ENCODE peak calls at places on chromosomes 7 and 10, in four cellular contexts. N, C, M and U are unnamed samples. For H3K4me1 and H3K9me3, the result is how much of the 10 kb centered on the place peaks cover.

GRCh38 chr10:52319926-52320325 is 5.8 kb downstream of the DKK1 start:
- DNase-seq in N (no peak), C (no peak), M (no peak), U (no peak)

GRCh38 chr7:157138424-157139141 is at the start of gene UBE3C:
- DNase-seq in N (peak), C (peak), M (peak), U (peak)

GRCh38 chr7:7808156-7808555 is 89.7 kb upstream of the RPA3 start:
- DNase-seq in N (no peak), C (no peak), M (no peak), U (no peak)

GRCh38 chr7:73851410-73852338 is 9.3 kb upstream of the TMEM270 start:
- DNase-seq in N (no peak), C (no peak), M (no peak), U (no peak)

GRCh38 chr10:132101529-132101928 is 35.8 kb downstream of the JAKMIP3 start:
- DNase-seq in N (no peak), C (no peak), M (peak), U (no peak)

GRCh38 chr7:95398155-95398940 is 2.2 kb upstream of the PON3 start:
- DNase-seq in N (no peak), C (no peak), M (peak), U (no peak)

GRCh38 chr10:93553501-93554374 is 12.7 kb upstream of the FFAR4 start:
- DNase-seq in N (no peak), C (no peak), M (no peak), U (no peak)

GRCh38 chr7:130904792-130905191 is 170.8 kb upstream of the KLF14 start:
- DNase-seq in N (no peak), C (no peak), M (no peak), U (no peak)

GRCh38 chr10:110437351-110437605 is 60.4 kb upstream of the DUSP5 start:
- DNase-seq in N (no peak), C (no peak), M (no peak), U (no peak)

GRCh38 chr10:1177936-1178335 is 121.8 kb downstream of the WDR37 start:
- DNase-seq in N (no peak), C (no peak), M (no peak), U (no peak)

DNA sequence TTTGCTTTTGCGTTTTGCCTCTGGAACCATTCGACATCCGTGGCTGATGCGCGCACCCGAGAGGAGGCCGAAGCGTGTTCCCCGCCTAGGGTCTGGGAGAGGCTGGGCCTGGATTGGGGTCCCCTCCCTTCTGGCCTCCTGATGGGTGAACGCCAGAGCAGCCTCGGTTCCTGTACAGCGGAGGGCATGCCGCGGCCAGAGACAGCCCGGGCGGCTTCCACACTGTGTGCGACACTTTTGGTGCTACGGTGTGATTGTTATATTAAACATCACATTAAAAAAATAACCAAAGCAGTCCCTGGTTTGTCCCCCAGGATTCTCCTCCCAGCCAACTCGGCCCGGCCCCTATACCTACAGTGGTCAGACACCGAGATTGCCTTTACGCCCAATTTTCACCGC is 3.7 kb upstream of the HOXA7 start:
- DNase-seq in N (peak), C (no peak), M (no peak), U (peak)
- H3K4me3 ChIP-seq in N (peak), C (peak), M (peak), U (peak)

GRCh38 chr7:1061180-1061579 is 16.8 kb downstream of the GPR146 start:
- DNase-seq in N (no peak), C (no peak), M (no peak), U (no peak)
- H3K4me1 ChIP-seq in N (under half), C (under half), M (under half), U (under half)

DNA sequence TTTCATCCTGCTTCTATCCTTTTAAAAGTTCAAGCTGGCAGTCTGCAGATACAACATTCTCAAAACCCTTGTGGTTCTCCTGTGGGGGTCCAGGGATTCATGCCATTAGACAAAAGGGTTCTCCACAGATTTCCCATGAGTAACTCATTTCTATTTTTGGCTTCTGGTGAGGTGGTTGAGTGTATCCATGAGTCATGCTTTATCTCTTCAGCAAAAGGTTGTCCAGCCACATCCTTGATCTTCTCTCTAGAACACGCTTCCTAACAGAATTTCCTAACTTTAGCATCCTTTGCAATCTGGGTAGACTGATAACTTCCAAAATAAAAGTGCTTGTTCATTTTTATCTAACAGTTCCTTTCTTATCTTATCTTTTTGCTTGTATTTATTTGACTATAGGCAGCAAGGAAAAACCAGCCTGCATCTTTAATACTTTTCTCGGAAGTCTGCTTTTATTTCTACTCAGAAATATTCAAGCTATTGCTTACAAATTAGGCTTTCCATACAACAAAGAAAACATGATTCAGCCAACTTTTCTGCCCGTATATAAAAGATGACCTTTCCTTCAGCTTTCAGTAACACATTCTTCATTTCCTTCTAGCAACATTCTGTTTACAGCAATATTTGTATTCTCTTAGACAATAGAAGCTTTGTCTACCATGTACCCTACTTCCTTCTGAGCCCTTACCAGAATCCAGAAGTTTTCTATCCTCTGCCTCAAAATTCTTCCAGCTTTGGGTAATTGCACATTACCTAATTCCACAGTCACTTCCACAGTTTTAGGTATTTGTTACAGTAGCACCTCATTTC is 79.3 kb upstream of the IL6 start:
- DNase-seq in N (no peak), C (no peak), M (no peak), U (no peak)
- H3K9me3 ChIP-seq in N (half or more), C (under half), M (under half), U (under half)

DNA sequence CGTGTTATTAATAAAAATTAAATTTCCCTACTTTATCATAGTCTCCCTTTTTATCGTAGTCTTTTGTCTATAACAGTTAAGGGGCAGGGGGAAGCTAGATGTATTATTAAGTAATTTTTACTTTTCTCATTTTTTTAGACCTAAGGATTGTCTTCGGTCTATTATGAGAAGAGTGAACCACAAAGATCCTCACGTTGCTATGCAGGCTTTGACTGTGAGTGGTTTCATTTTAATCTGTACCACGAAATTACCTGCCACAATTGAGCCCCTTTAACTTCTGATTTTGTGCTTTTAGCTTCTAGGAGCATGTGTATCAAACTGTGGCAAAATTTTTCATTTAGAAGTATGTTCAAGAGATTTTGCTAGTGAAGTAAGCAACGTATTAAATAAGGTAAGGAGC is 40.6 kb downstream of the STAM start:
- DNase-seq in N (no peak), C (no peak), M (no peak), U (no peak)
- H3K4me3 ChIP-seq in N (no peak), C (no peak), M (no peak), U (no peak)

GRCh38 chr10:96579133-96579532 is 7.7 kb downstream of the TM9SF3 start:
- DNase-seq in N (no peak), C (no peak), M (no peak), U (no peak)

GRCh38 chr10:96577037-96577436 is 9.8 kb downstream of the TM9SF3 start:
- DNase-seq in N (no peak), C (no peak), M (no peak), U (no peak)

GRCh38 chr10:96578633-96579032 is 8.2 kb downstream of the TM9SF3 start:
- DNase-seq in N (no peak), C (no peak), M (no peak), U (no peak)

GRCh38 chr10:96578022-96578421 is 8.8 kb downstream of the TM9SF3 start:
- DNase-seq in N (no peak), C (no peak), M (no peak), U (no peak)

DNA sequence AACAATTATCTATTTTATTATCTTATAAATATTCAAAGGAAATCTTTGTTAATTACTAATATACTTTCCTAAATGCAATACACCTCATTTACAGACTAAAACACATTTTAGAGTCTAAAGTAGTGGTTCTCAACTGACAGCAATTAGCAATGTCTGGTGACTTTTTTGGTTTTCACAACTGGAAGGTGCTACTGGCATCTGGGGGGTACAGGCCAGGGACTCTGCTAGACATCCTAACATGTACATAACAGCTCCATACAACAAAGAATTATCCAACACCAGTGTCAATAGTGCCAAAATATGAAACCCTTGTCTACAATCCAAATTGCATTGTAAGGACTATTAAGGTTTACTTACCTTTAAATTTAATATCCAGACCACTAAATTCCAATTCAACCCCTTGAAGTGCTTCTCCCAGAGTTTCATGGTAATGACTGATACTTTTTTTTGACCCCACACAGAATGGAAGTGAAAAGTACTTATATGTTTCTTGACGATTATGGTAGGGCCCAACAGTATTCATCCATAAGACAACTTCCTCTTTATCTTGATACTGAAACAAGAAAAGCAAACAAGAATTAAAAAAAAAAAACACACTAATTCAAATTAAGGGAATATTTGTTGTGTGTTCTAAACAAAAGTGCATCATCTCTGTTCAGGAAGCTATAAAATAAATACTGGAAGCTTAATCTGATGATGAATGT is 10.4 kb downstream of the TM9SF3 start:
- DNase-seq in N (no peak), C (no peak), M (no peak), U (no peak)
- H3K4me1 ChIP-seq in N (half or more), C (under half), M (under half), U (under half)

DNA sequence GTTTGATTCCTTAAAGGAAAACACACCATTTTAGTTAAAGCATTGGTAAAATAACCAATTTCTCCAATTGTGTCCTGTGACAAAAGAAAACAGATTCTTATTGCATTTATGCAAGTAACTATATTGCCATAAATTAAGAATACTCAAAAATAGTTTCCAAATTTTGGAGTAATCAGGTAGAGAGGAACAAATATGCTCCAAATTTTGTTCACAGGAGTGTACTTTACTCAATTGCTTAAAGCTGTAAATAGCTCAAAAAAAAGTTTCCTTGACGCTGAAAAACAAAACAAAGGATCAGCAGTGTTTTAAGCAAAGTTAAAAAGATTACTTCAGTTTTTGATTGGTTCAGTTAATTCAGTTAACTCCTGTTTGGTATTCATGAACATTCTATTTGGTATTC is 52.2 kb upstream of the INHBA start:
- DNase-seq in N (no peak), C (no peak), M (no peak), U (no peak)
- H3K9me3 ChIP-seq in N (under half), C (under half), M (under half), U (under half)

GRCh38 chr10:113788604-113789083 is 37.2 kb downstream of the PLEKHS1 start:
- DNase-seq in N (no peak), C (no peak), M (peak), U (peak)
- H3K4me3 ChIP-seq in N (no peak), C (no peak), M (no peak), U (no peak)

GRCh38 chr7:5420108-5420840 is 3.4 kb downstream of the TNRC18 start:
- DNase-seq in N (peak), C (no peak), M (no peak), U (no peak)
- H3K4me1 ChIP-seq in N (half or more), C (under half), M (under half), U (under half)

GRCh38 chr7:24750441-24751055 is 6.7 kb downstream of the GSDME start:
- DNase-seq in N (no peak), C (no peak), M (no peak), U (no peak)

GRCh38 chr7:24755096-24755495 is 2.2 kb downstream of the GSDME start:
- DNase-seq in N (no peak), C (no peak), M (no peak), U (no peak)

GRCh38 chr7:24748521-24748920 is 8.7 kb downstream of the GSDME start:
- DNase-seq in N (no peak), C (no peak), M (no peak), U (no peak)

GRCh38 chr7:24752073-24752800 is 5.0 kb downstream of the GSDME start:
- DNase-seq in N (no peak), C (no peak), M (peak), U (no peak)

DNA sequence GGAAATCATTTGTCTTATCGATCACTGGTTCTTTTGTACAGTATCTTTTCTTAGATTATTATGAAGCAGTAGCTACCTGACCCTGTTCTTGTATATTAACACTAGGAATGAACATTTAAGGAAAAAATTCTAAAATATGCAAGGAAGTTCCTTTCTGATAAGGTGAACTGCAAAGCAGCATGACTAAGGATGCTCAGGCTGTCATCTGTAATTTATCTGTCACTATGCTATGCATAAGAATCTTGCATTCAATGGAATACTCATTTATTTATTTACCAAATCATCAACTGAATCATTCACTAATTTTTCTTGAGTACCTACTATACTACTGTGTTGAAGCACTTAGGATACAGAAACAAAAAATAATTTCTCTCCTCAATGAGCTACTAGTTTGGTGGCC is 5.8 kb downstream of the GSDME start:
- DNase-seq in N (no peak), C (no peak), M (no peak), U (no peak)
- H3K9me3 ChIP-seq in N (under half), C (under half), M (under half), U (under half)